ENCODE peak calls at places on chromosomes 1 and 21, in nine cellular contexts. R, T, X, A, Q, H, J, U and G are unnamed samples.

GRCh38 chr1:172476218-172476811 is 32.4 kb upstream of the PIGC start:
- DNase-seq in R (no peak), T (no peak), X (no peak), A (peak; percentile 46), Q (no peak), H (peak; percentile 99), J (no peak), U (peak; percentile 71), G (no peak)

GRCh38 chr1:241551759-241552638 is 19.8 kb downstream of the KMO start:
- DNase-seq in R (no peak), T (no peak), X (peak; percentile 89), A (no peak), Q (no peak), H (no peak), J (peak; percentile 78), U (no peak), G (no peak)

GRCh38 chr21:39788383-39788782 is 43.4 kb downstream of the IGSF5 start:
- DNase-seq in R (peak; percentile 71), T (peak; percentile 66), X (peak; percentile 16), A (peak; percentile 94), Q (peak; percentile 31), H (peak; percentile 52), J (no peak), U (peak; percentile 92), G (no peak)

GRCh38 chr1:33363470-33363861 is 42.6 kb upstream of the A3GALT2 start:
- DNase-seq in R (no peak), T (peak; percentile 83), X (no peak), A (no peak), Q (no peak), H (no peak), J (no peak), U (no peak), G (no peak)

GRCh38 chr1:94083653-94084052 is 37.3 kb downstream of the ABCA4 start:
- DNase-seq in R (no peak), T (no peak), X (no peak), A (no peak), Q (no peak), H (no peak), J (no peak), U (no peak), G (no peak)

GRCh38 chr1:235791532-235792060 is 75.1 kb downstream of the LYST start:
- DNase-seq in R (no peak), T (no peak), X (no peak), A (no peak), Q (no peak), H (no peak), J (no peak), U (no peak), G (no peak)

GRCh38 chr1:93608188-93609109 is 73.2 kb downstream of the BCAR3 start:
- DNase-seq in R (no peak), T (no peak), X (no peak), A (peak; percentile 71), Q (no peak), H (no peak), J (peak; percentile 38), U (no peak), G (no peak)

GRCh38 chr1:116287341-116288200 is 85.5 kb upstream of the ATP1A1 start:
- DNase-seq in R (no peak), T (no peak), X (no peak), A (no peak), Q (no peak), H (no peak), J (no peak), U (no peak), G (no peak)

GRCh38 chr1:226653311-226653921 is 85.7 kb downstream of the ITPKB start:
- DNase-seq in R (no peak), T (no peak), X (peak; percentile 89), A (no peak), Q (no peak), H (no peak), J (peak; percentile 83), U (no peak), G (peak; percentile 70)

GRCh38 chr1:119988316-119989067 is 81.0 kb downstream of the NOTCH2 start:
- DNase-seq in R (no peak), T (no peak), X (no peak), A (peak; percentile 33), Q (no peak), H (no peak), J (peak; percentile 27), U (no peak), G (no peak)

GRCh38 chr1:2480236-2480985 is 4.3 kb downstream of the PLCH2 start:
- DNase-seq in R (no peak), T (no peak), X (no peak), A (no peak), Q (no peak), H (no peak), J (no peak), U (no peak), G (no peak)

GRCh38 chr1:196148367-196148970 is 459.8 kb downstream of the KCNT2 start:
- DNase-seq in R (no peak), T (no peak), X (no peak), A (peak; percentile 15), Q (peak; percentile 9), H (peak; percentile 57), J (peak; percentile 44), U (peak; percentile 22), G (no peak)

GRCh38 chr1:89545264-89546038 is 20.8 kb downstream of the LRRC8B start:
- DNase-seq in R (no peak), T (no peak), X (no peak), A (peak; percentile 87), Q (no peak), H (peak; percentile 79), J (no peak), U (peak; percentile 11), G (no peak)

GRCh38 chr1:62436039-62436465 is 797 bp upstream of the USP1 start:
- DNase-seq in R (peak; percentile 92), T (peak; percentile 96), X (peak; percentile 96), A (no peak), Q (no peak), H (peak; percentile 99), J (no peak), U (no peak), G (peak; percentile 99)

GRCh38 chr21:29496337-29496736 is 197.6 kb downstream of the BACH1 start:
- DNase-seq in R (no peak), T (no peak), X (no peak), A (no peak), Q (no peak), H (no peak), J (no peak), U (no peak), G (no peak)

GRCh38 chr1:34306568-34306967 is 129.9 kb downstream of the C1orf94 start:
- DNase-seq in R (no peak), T (no peak), X (no peak), A (no peak), Q (no peak), H (no peak), J (no peak), U (no peak), G (no peak)

GRCh38 chr1:27148591-27148990 is 6.3 kb downstream of the SLC9A1 start:
- DNase-seq in R (no peak), T (no peak), X (no peak), A (no peak), Q (no peak), H (no peak), J (no peak), U (no peak), G (no peak)

GRCh38 chr1:153946622-153947246 is at the start of gene DENND4B:
- DNase-seq in R (peak; percentile 77), T (peak; percentile 86), X (peak; percentile 74), A (peak; percentile 64), Q (no peak), H (peak; percentile 75), J (peak; percentile 92), U (peak; percentile 93), G (peak; percentile 92)

GRCh38 chr1:203428981-203429599 is 46.5 kb upstream of the PRELP start:
- DNase-seq in R (no peak), T (no peak), X (no peak), A (no peak), Q (no peak), H (peak; percentile 15), J (peak; percentile 87), U (peak; percentile 47), G (no peak)

GRCh38 chr1:112862753-112863426 is 93.1 kb downstream of the SLC16A1 start:
- DNase-seq in R (no peak), T (no peak), X (no peak), A (no peak), Q (no peak), H (no peak), J (no peak), U (no peak), G (no peak)

DNA sequence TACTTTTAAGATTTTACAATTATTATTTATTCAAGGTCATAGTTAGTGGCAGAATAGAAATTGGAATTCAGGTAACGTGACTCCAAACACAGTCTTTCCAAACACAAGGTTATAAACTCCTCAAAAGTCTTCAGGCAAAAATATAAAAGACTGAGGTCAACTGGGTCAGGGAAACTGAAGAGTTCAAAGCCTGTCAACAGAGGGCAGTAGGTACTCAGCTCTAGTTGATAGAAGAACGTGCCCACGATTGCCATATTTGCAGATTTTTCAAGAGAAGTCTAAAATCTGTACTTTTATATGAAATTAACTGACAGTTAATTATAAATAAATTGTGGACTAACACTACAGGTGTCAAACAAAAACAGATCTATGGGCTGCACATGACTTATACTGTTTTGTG is 135.0 kb downstream of the LHX4 start:
- DNase-seq in R (no peak), T (no peak), X (no peak), A (no peak), Q (no peak), H (peak; percentile 7), J (peak; percentile 25), U (no peak), G (no peak)
- TF ChIP-seq CTCF in R (peak; percentile 34), T (peak; percentile 36), X (peak; percentile 12), A (peak; percentile 12), Q (no peak), H (peak; percentile 25), J (no peak), U (no peak), G (no peak)

GRCh38 chr1:160993544-160993943 is 27.4 kb downstream of the F11R start:
- DNase-seq in R (no peak), T (no peak), X (no peak), A (peak; percentile 59), Q (peak; percentile 35), H (peak; percentile 44), J (peak; percentile 29), U (peak; percentile 57), G (no peak)
- TF ChIP-seq CTCF in R (no peak), T (peak; percentile 49), X (peak; percentile 63), A (peak; percentile 47), Q (peak; percentile 54), H (peak; percentile 39), J (no peak), U (peak; percentile 53), G (peak; percentile 77)

GRCh38 chr1:6435547-6435946 is 11.0 kb downstream of the ESPN start:
- DNase-seq in R (no peak), T (no peak), X (no peak), A (no peak), Q (no peak), H (no peak), J (no peak), U (no peak), G (peak; percentile 59)
- TF ChIP-seq CTCF in R (no peak), T (no peak), X (no peak), A (no peak), Q (no peak), H (no peak), J (no peak), U (no peak), G (no peak)

DNA sequence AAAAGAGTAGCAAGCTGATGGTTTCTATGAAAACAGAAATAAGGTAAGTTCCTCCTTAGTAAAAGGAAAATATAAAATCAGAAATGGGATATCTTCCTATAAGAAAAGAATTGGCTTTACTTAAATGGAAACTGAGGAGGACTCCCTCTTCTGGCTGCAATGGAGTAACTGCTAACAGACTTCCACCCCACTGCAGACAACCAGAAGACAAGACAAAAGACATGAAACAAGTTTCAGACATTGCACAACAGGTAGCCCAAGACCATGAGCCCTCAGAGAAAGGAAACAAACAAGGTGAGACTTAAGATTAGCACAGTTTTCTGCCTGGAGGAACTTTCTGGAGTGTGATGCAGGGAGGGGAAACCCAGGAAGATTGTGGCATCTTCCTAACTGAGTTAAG is 17.0 kb upstream of the OLFML2B start:
- DNase-seq in R (no peak), T (no peak), X (no peak), A (peak; percentile 35), Q (no peak), H (peak; percentile 74), J (peak; percentile 23), U (peak; percentile 26), G (no peak)
- TF ChIP-seq CTCF in R (peak; percentile 48), T (no peak), X (no peak), A (peak; percentile 71), Q (peak; percentile 70), H (peak; percentile 55), J (peak; percentile 26), U (peak; percentile 40), G (peak; percentile 78)